ENCODE peak calls at places on chromosome 13, in six cellular contexts. D is ovary; V is CD8-positive, alpha-beta T cell; W is DND-41; N is CD8-positive, alpha-beta memory T cell; Y is body of pancreas. I is an unnamed sample.

GRCh38 chr13:47621931-47622330 is 379.1 kb downstream of the SUCLA2 start:
- DNase-seq in D (no peak), N (no peak), Y (no peak), W (no peak), V (no peak), I (no peak)

GRCh38 chr13:113846639-113847318 is 17.1 kb downstream of the GAS6 start:
- DNase-seq in Y (peak), V (no peak), W (peak), D (peak), N (peak), I (no peak)

GRCh38 chr13:40179882-40180281 is 486.6 kb downstream of the FOXO1 start:
- DNase-seq in Y (peak), D (no peak), N (no peak), V (no peak), W (no peak), I (no peak)

GRCh38 chr13:63425131-63425530 is 2009.5 kb upstream of the PCDH20 start:
- DNase-seq in W (no peak), V (no peak), N (no peak), D (no peak), Y (no peak), I (no peak)

GRCh38 chr13:48562296-48563066 is 29.6 kb upstream of the RCBTB2 start:
- DNase-seq in W (peak), N (peak), Y (no peak), V (peak), D (no peak), I (peak)

GRCh38 chr13:113835461-113836274 is 28.2 kb downstream of the GAS6 start:
- DNase-seq in N (no peak), D (no peak), Y (no peak), W (no peak), V (no peak), I (no peak)

GRCh38 chr13:39144941-39145533 is 106.8 kb downstream of the NHLRC3 start:
- DNase-seq in N (no peak), W (no peak), Y (peak), V (no peak), D (peak), I (no peak)

GRCh38 chr13:99756281-99756680 is 215.3 kb downstream of the ZIC5 start:
- DNase-seq in D (no peak), N (no peak), V (no peak), Y (no peak), W (no peak), I (no peak)

GRCh38 chr13:23161176-23161825 is 19.5 kb upstream of the SGCG start:
- DNase-seq in Y (no peak), V (no peak), D (no peak), N (no peak), W (no peak), I (no peak)

GRCh38 chr13:106418556-106418955 is 116.9 kb downstream of the EFNB2 start:
- DNase-seq in N (no peak), W (no peak), Y (no peak), D (no peak), V (no peak), I (no peak)

GRCh38 chr13:23384111-23384510 is 49.4 kb downstream of the SACS start:
- DNase-seq in N (no peak), Y (no peak), W (no peak), V (no peak), D (no peak), I (no peak)

GRCh38 chr13:86135856-86136255 is 336.6 kb upstream of the SLITRK6 start:
- DNase-seq in N (no peak), D (no peak), Y (no peak), W (no peak), V (no peak), I (no peak)

GRCh38 chr13:93752506-93752905 is 525.9 kb downstream of the GPC6 start:
- DNase-seq in W (no peak), V (no peak), N (no peak), Y (no peak), D (no peak), I (no peak)

GRCh38 chr13:33355470-33355869 is 69.9 kb upstream of the STARD13 start:
- DNase-seq in D (no peak), Y (no peak), N (no peak), V (no peak), W (no peak), I (no peak)

GRCh38 chr13:99973163-99973785 is 1.7 kb upstream of the ZIC5 start:
- DNase-seq in V (no peak), N (no peak), Y (no peak), D (no peak), W (no peak), I (no peak)

GRCh38 chr13:35917252-35917941 is 213.8 kb downstream of the DCLK1 start:
- DNase-seq in V (no peak), D (no peak), N (no peak), Y (no peak), W (no peak), I (no peak)

GRCh38 chr13:26806891-26807290 is 46.3 kb upstream of the GPR12 start:
- DNase-seq in V (no peak), Y (no peak), D (no peak), N (no peak), W (no peak), I (no peak)

DNA sequence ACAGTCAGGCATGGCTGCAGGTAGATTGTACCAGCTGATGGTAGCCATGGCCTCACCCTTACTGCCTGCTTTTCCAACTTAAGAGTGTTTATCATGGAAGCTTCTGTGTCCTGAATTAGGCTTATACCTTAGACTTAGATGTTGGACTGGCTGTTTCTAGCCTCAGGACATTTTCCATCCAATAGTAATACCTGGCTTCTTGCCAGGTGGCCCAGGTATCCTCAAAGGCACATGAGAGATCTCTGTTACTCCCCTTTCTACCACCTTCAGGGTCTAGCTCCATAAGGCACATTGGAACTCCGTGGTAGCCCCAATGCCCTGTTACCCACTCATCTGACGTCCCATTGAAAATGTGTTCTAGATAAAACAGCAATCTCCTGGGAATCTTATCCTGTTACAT is 407.5 kb downstream of the SPRY2 start:
- DNase-seq in V (no peak), W (no peak), Y (no peak), D (no peak), N (no peak), I (no peak)
- H3K27ac ChIP-seq in V (no peak), W (no peak), Y (no peak), D (no peak), N (no peak), I (no peak)

DNA sequence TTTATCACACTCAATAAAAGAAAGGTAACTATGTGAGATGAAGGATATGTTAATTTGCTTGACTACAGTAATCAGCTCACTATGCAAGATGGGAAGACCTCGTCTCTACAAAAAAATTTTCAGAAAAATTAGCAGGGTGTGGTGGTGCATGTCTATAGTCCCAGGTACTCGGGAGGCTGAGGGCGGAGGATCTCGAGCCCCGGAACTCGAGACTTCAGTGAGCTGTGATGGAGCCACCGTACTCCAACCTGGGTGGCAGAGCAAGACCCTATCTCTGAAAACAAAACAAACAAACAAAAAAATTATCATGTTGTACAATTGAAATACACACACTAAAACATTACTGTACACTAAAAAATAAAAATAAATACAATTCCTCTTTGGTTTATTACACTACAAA is 376.7 kb upstream of the KLHL1 start:
- DNase-seq in N (no peak), W (no peak), Y (no peak), D (no peak), V (no peak), I (no peak)
- H3K27ac ChIP-seq in N (no peak), W (no peak), Y (no peak), D (no peak), V (no peak), I (no peak)

DNA sequence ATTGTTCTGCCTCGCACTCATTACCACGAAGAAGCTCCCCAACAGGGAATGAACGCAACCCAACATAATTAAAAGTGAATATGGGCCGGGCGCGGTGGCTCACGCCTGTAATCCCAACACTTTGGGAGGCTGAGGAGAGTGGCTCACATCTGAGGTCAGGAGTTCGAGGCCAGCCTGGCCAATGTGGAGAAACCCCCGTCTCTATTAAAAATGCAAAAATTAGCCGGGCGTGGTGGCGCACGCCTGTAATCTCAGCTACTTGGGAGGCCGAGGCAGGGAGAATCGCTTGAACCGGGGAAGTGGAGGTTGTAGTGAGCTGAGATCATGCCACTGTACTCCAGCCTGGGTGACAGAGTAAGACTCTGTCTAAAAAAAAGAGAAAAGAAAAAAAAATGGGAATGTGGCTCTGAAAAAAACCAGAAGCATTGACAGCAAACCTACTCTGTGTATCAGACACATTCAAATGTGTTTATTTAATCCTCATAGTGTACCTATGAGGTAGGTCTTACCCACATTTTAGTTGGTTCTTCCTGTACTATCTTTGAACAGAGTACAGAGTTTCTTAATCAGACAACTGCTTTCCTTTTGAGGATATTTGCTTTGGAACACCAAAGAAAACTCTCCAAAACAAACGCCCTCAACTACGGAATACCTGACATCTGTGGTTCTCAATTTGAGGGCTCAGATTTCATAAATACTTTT is 70.0 kb downstream of the NUFIP1 start:
- DNase-seq in N (no peak), Y (no peak), V (no peak), D (no peak), W (no peak), I (no peak)
- H3K27ac ChIP-seq in N (peak), Y (peak), V (peak), D (peak), W (peak), I (peak)

DNA sequence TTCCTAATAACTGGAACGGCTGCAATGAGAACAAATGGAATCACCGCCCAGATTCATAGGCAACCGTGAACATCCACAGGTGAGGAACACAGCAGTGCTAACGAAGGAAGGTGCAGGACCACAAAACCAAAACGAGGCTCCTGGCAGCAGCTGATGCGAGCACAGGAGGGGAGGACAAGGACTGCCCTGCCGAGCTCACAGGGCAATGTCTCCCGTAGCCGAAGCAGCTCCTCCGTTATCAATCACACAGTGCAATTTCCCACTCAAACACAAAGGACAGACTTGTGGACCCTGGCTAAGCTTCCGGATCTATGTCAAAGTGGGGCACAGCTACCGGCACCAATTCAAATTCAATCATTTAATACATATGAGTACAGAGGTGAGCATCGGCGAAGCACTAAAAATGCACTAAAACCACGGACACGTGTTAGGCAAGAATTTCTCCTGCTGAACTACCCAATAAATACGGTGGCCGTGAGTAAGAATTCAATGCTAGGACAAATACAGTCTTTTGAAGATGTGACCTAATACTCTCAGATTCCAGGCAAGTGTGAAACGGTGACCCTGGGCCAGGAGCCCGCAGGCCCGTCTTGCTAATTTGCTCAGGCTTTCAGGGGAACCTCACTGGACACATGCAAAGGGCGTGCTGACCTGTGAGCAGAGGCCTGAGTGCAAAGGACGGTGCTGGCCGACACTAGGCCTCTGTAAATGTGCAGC is 70.4 kb downstream of the STK24 start:
- DNase-seq in Y (no peak), D (no peak), W (no peak), N (no peak), V (no peak), I (no peak)
- H3K27ac ChIP-seq in Y (peak), D (no peak), W (no peak), N (no peak), V (no peak), I (no peak)

DNA sequence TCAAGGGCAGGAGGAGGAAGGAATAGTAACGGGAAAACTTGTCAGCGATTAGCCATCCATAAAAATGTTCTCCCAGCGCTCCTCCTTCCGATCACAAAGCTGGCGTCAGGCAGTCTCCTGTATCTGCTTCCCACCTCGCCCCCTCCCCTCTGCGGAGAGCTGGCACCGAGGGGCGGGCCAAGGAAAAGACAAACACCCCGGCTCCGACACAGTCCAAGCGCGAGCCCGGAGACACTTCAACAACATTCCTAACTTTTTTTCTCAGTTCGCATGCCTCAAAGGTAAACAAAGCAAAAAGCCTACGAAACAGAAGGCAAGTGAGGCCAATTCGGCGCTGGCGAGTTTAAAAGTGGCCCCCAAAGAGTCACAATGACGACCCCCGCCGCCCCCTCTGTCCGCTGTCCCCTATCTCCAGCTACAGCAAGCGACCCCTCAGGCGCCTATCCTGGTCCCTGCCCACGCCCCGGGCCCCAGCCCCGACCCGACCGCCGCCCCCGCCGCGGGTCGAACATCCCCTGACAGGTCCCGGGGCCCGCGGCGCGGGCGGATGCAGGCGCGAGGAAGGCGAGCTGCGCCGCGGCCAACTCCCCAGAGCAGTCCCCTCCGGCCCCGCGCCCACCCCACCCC is 719 bp downstream of the SMAD9 start:
- DNase-seq in W (no peak), Y (no peak), N (no peak), D (peak), V (no peak), I (no peak)
- H3K27ac ChIP-seq in W (no peak), Y (no peak), N (no peak), D (peak), V (no peak), I (no peak)